ENCODE peak calls at places on chromosome 14, in seven cellular contexts. One of them, this sample, is unnamed.
A peak's percentile ranks its signal among the peaks of the same experiment; 100 is the strongest.

GRCh38 chr14:64993263-64993662 is 6.6 kb downstream of the FNTB start:
- DNase-seq in occipital lobe: no peak
- DNase-seq in stimulated activated CD4-positive, alpha-beta T cell treated with anti-CD3 and anti-CD28 coated beads, Interleukin-1b, Interleukin-23, amount 100 ng/mL, for 4 hours: no peak
- DNase-seq in fibroblast of lung: no peak
- DNase-seq in GM12865: no peak
- DNase-seq in activated T-helper 1 cell treated with anti-CD3 and anti-CD28 coated beads, Interleukin-12 subunit alpha, Interleukin-12 subunit beta, Interleukin-2, Interleukin-4 antibody, amounts not matched to agents 30 ng/mL and 10 ng/mL and 1 ng/mL, durations not matched to agents 14 hours and 24 hours and 36 hours: no peak
- DNase-seq in AG20443: no peak
- DNase-seq in this sample: no peak

GRCh38 chr14:75615200-75615599 is 36.8 kb downstream of the FLVCR2 start:
- DNase-seq in occipital lobe: no peak
- DNase-seq in stimulated activated CD4-positive, alpha-beta T cell treated with anti-CD3 and anti-CD28 coated beads, Interleukin-1b, Interleukin-23, amount 100 ng/mL, for 4 hours: no peak
- DNase-seq in fibroblast of lung: no peak
- DNase-seq in GM12865: peak; percentile 5
- DNase-seq in activated T-helper 1 cell treated with anti-CD3 and anti-CD28 coated beads, Interleukin-12 subunit alpha, Interleukin-12 subunit beta, Interleukin-2, Interleukin-4 antibody, amounts not matched to agents 30 ng/mL and 10 ng/mL and 1 ng/mL, durations not matched to agents 14 hours and 24 hours and 36 hours: no peak
- DNase-seq in AG20443: no peak
- DNase-seq in this sample: no peak

GRCh38 chr14:37903561-37904191 is 304.0 kb upstream of the SSTR1 start:
- DNase-seq in occipital lobe: no peak
- DNase-seq in stimulated activated CD4-positive, alpha-beta T cell treated with anti-CD3 and anti-CD28 coated beads, Interleukin-1b, Interleukin-23, amount 100 ng/mL, for 4 hours: no peak
- DNase-seq in fibroblast of lung: peak; percentile 75
- DNase-seq in GM12865: peak; percentile 29
- DNase-seq in activated T-helper 1 cell treated with anti-CD3 and anti-CD28 coated beads, Interleukin-12 subunit alpha, Interleukin-12 subunit beta, Interleukin-2, Interleukin-4 antibody, amounts not matched to agents 30 ng/mL and 10 ng/mL and 1 ng/mL, durations not matched to agents 14 hours and 24 hours and 36 hours: no peak
- DNase-seq in AG20443: peak; percentile 47
- DNase-seq in this sample: peak; percentile 69

GRCh38 chr14:93132472-93133065 is 16.8 kb upstream of the ITPK1 start:
- DNase-seq in occipital lobe: no peak
- DNase-seq in stimulated activated CD4-positive, alpha-beta T cell treated with anti-CD3 and anti-CD28 coated beads, Interleukin-1b, Interleukin-23, amount 100 ng/mL, for 4 hours: no peak
- DNase-seq in fibroblast of lung: peak; percentile 51
- DNase-seq in GM12865: peak; percentile 59
- DNase-seq in activated T-helper 1 cell treated with anti-CD3 and anti-CD28 coated beads, Interleukin-12 subunit alpha, Interleukin-12 subunit beta, Interleukin-2, Interleukin-4 antibody, amounts not matched to agents 30 ng/mL and 10 ng/mL and 1 ng/mL, durations not matched to agents 14 hours and 24 hours and 36 hours: no peak
- DNase-seq in AG20443: peak; percentile 43
- DNase-seq in this sample: peak; percentile 35

GRCh38 chr14:87252103-87252502 is 740.9 kb downstream of the GALC start:
- DNase-seq in occipital lobe: no peak
- DNase-seq in stimulated activated CD4-positive, alpha-beta T cell treated with anti-CD3 and anti-CD28 coated beads, Interleukin-1b, Interleukin-23, amount 100 ng/mL, for 4 hours: no peak
- DNase-seq in fibroblast of lung: no peak
- DNase-seq in GM12865: no peak
- DNase-seq in activated T-helper 1 cell treated with anti-CD3 and anti-CD28 coated beads, Interleukin-12 subunit alpha, Interleukin-12 subunit beta, Interleukin-2, Interleukin-4 antibody, amounts not matched to agents 30 ng/mL and 10 ng/mL and 1 ng/mL, durations not matched to agents 14 hours and 24 hours and 36 hours: no peak
- DNase-seq in AG20443: no peak
- DNase-seq in this sample: no peak

GRCh38 chr14:63727231-63727735 is 582 bp downstream of the SGPP1 start:
- DNase-seq in occipital lobe: peak; percentile 44
- DNase-seq in stimulated activated CD4-positive, alpha-beta T cell treated with anti-CD3 and anti-CD28 coated beads, Interleukin-1b, Interleukin-23, amount 100 ng/mL, for 4 hours: no peak
- DNase-seq in fibroblast of lung: peak; percentile 42
- DNase-seq in GM12865: peak; percentile 46
- DNase-seq in activated T-helper 1 cell treated with anti-CD3 and anti-CD28 coated beads, Interleukin-12 subunit alpha, Interleukin-12 subunit beta, Interleukin-2, Interleukin-4 antibody, amounts not matched to agents 30 ng/mL and 10 ng/mL and 1 ng/mL, durations not matched to agents 14 hours and 24 hours and 36 hours: peak; percentile 2
- DNase-seq in AG20443: peak; percentile 83
- DNase-seq in this sample: peak; percentile 34

GRCh38 chr14:60649815-60650381 is 621 bp upstream of the SIX1 start:
- DNase-seq in occipital lobe: no peak
- DNase-seq in stimulated activated CD4-positive, alpha-beta T cell treated with anti-CD3 and anti-CD28 coated beads, Interleukin-1b, Interleukin-23, amount 100 ng/mL, for 4 hours: no peak
- DNase-seq in fibroblast of lung: peak; percentile 43
- DNase-seq in GM12865: no peak
- DNase-seq in activated T-helper 1 cell treated with anti-CD3 and anti-CD28 coated beads, Interleukin-12 subunit alpha, Interleukin-12 subunit beta, Interleukin-2, Interleukin-4 antibody, amounts not matched to agents 30 ng/mL and 10 ng/mL and 1 ng/mL, durations not matched to agents 14 hours and 24 hours and 36 hours: no peak
- DNase-seq in AG20443: peak; percentile 22
- DNase-seq in this sample: no peak

GRCh38 chr14:85554106-85554505 is 24.2 kb downstream of the FLRT2 start:
- DNase-seq in occipital lobe: no peak
- DNase-seq in stimulated activated CD4-positive, alpha-beta T cell treated with anti-CD3 and anti-CD28 coated beads, Interleukin-1b, Interleukin-23, amount 100 ng/mL, for 4 hours: no peak
- DNase-seq in fibroblast of lung: no peak
- DNase-seq in GM12865: no peak
- DNase-seq in activated T-helper 1 cell treated with anti-CD3 and anti-CD28 coated beads, Interleukin-12 subunit alpha, Interleukin-12 subunit beta, Interleukin-2, Interleukin-4 antibody, amounts not matched to agents 30 ng/mL and 10 ng/mL and 1 ng/mL, durations not matched to agents 14 hours and 24 hours and 36 hours: no peak
- DNase-seq in AG20443: no peak
- DNase-seq in this sample: no peak

GRCh38 chr14:84162658-84163057 is 1367.3 kb upstream of the FLRT2 start:
- DNase-seq in occipital lobe: no peak
- DNase-seq in stimulated activated CD4-positive, alpha-beta T cell treated with anti-CD3 and anti-CD28 coated beads, Interleukin-1b, Interleukin-23, amount 100 ng/mL, for 4 hours: no peak
- DNase-seq in fibroblast of lung: no peak
- DNase-seq in GM12865: no peak
- DNase-seq in activated T-helper 1 cell treated with anti-CD3 and anti-CD28 coated beads, Interleukin-12 subunit alpha, Interleukin-12 subunit beta, Interleukin-2, Interleukin-4 antibody, amounts not matched to agents 30 ng/mL and 10 ng/mL and 1 ng/mL, durations not matched to agents 14 hours and 24 hours and 36 hours: no peak
- DNase-seq in AG20443: no peak
- DNase-seq in this sample: no peak

This sample was measured in HT-29.